ENCODE peak calls at places on chromosomes 12 and 14, in ten cellular contexts. X is IMR-90; F is uterus; U is neural progenitor cell; S is naive thymus-derived CD4-positive, alpha-beta T cell; C is PC-3; B is testis; O is MM.1S; E is thoracic aorta; V is Peyer's patch. K is an unnamed sample.

GRCh38 chr14:72869407-72870329 is 24.2 kb downstream of the DPF3 start:
- DNase-seq in C (no peak), B (no peak), X (no peak), V (no peak), F (no peak), U (no peak), O (no peak), S (no peak), E (no peak), K (no peak)

GRCh38 chr14:23610815-23611289 is 25.3 kb upstream of the DHRS2 start:
- DNase-seq in B (no peak), C (no peak), V (no peak), O (no peak), U (no peak), E (no peak), X (no peak), S (no peak), F (no peak), K (no peak)

GRCh38 chr14:75138492-75138891 is 11.6 kb upstream of the NEK9 start:
- DNase-seq in V (no peak), F (no peak), O (peak; percentile 38), S (no peak), B (no peak), X (no peak), U (no peak), E (no peak), C (no peak), K (no peak)

GRCh38 chr12:67155863-67156262 is 113.3 kb upstream of the CAND1 start:
- DNase-seq in E (no peak), O (no peak), C (peak; percentile 53), V (no peak), F (no peak), U (no peak), B (peak; percentile 28), S (no peak), X (peak; percentile 37), K (no peak)

GRCh38 chr14:106129274-106129673 is 602.9 kb downstream of the TMEM121 start:
- DNase-seq in V (peak; percentile 60), B (no peak), C (no peak), X (no peak), E (no peak), O (no peak), U (no peak), F (no peak), S (peak; percentile 23), K (no peak)

GRCh38 chr14:52835122-52835903 is 43.9 kb upstream of the GNPNAT1 start:
- DNase-seq in B (no peak), O (no peak), E (no peak), F (no peak), U (peak; percentile 39), S (no peak), X (peak; percentile 43), C (peak; percentile 67), V (no peak), K (no peak)

GRCh38 chr14:82125963-82126362 is 592.3 kb upstream of the SEL1L start:
- DNase-seq in U (no peak), S (no peak), V (no peak), F (no peak), C (no peak), X (no peak), O (no peak), E (no peak), B (peak; percentile 74), K (no peak)

GRCh38 chr14:106436310-106436905 is 910.0 kb downstream of the TMEM121 start:
- DNase-seq in E (no peak), U (no peak), X (no peak), F (no peak), V (peak; percentile 34), C (no peak), S (peak; percentile 24), O (peak; percentile 51), B (peak; percentile 76), K (peak; percentile 66)

GRCh38 chr12:54029529-54030441 is 1.5 kb downstream of the HOXC6 start:
- DNase-seq in O (no peak), V (no peak), U (peak; percentile 62), B (no peak), E (no peak), C (no peak), X (no peak), S (no peak), F (no peak), K (no peak)
- H3K4me1 ChIP-seq in O (no peaks in the 10 kb centered on the region), V (peaks cover 12% of the 10 kb centered on the region), U (no peaks in the 10 kb centered on the region), B (peaks cover 26% of the 10 kb centered on the region), E (peaks cover 11% of the 10 kb centered on the region), C (peaks cover 10% of the 10 kb centered on the region), X (no peaks in the 10 kb centered on the region), S (peaks cover 7% of the 10 kb centered on the region), F (no peaks in the 10 kb centered on the region), K (peaks cover 20% of the 10 kb centered on the region)

GRCh38 chr14:103846569-103847438 is 571 bp downstream of the PPP1R13B start:
- DNase-seq in B (peak; percentile 47), V (no peak), E (no peak), F (no peak), U (peak; percentile 63), C (peak; percentile 45), X (no peak), S (no peak), O (peak; percentile 35), K (peak; percentile 58)

GRCh38 chr14:103847439-103847953 is at the start of gene PPP1R13B:
- DNase-seq in F (peak; percentile 91), U (peak; percentile 98), O (peak; percentile 76), S (peak; percentile 89), B (peak; percentile 93), X (peak; percentile 71), E (peak; percentile 65), V (peak; percentile 91), C (peak; percentile 94), K (peak; percentile 91)

GRCh38 chr14:103847954-103848719 is 762 bp upstream of the PPP1R13B start:
- DNase-seq in B (peak; percentile 80), E (no peak), S (peak; percentile 39), C (no peak), O (peak; percentile 21), X (no peak), U (peak; percentile 55), V (no peak), F (peak; percentile 41), K (peak; percentile 24)

GRCh38 chr14:103845327-103845726 is 2.0 kb downstream of the PPP1R13B start:
- DNase-seq in B (no peak), O (no peak), E (no peak), F (no peak), X (no peak), U (no peak), C (peak; percentile 24), S (no peak), V (no peak), K (no peak)

GRCh38 chr14:103846008-103846568 is 1.3 kb downstream of the PPP1R13B start:
- DNase-seq in F (no peak), O (no peak), V (no peak), X (no peak), E (no peak), C (no peak), B (no peak), S (no peak), U (no peak), K (peak; percentile 16)
- H3K4me3 ChIP-seq in F (peak overlapping the region; percentile 52), O (peak overlapping the region; percentile 59), V (peak overlapping the region; percentile 97), X (peak overlapping the region; percentile 79), E (peak overlapping the region; percentile 92), C (peak overlapping the region; percentile 81), B (peak overlapping the region; percentile 76), S (peak overlapping the region; percentile 40), U (peak overlapping the region; percentile 74), K (peak overlapping the region; percentile 38)

DNA sequence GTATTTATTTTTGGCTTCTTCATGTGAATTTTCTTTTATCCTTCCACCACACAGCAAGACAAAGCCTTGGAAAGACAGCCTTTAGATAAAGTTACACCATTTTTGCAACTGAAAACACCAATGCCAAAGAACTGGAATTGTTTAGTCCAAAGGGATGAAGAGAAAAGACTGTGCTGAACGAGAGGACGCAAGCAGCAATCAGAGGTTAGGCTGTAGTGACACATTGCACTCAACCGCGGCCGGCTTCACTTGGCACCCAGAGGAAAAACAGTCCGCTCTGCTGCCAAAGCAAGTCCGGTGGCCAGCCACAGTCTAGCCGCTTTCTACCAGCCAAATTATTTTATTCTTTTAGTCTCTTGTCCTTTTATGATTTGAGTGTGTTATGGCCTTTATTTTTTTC is 49.1 kb upstream of the KCNJ8 start:
- DNase-seq in B (no peak), F (no peak), X (no peak), O (no peak), C (no peak), E (peak; percentile 6), U (no peak), V (no peak), S (no peak), K (no peak)
- H3K27me3 ChIP-seq in B (no peaks in the 10 kb centered on the region), F (no peaks in the 10 kb centered on the region), X (no peaks in the 10 kb centered on the region), O (no peaks in the 10 kb centered on the region), C (no peaks in the 10 kb centered on the region), E (no peaks in the 10 kb centered on the region), U (no peaks in the 10 kb centered on the region), V (no peaks in the 10 kb centered on the region), S (no peaks in the 10 kb centered on the region), K (no peaks in the 10 kb centered on the region)

GRCh38 chr12:121578230-121579189 is 2.3 kb downstream of the KDM2B start:
- DNase-seq in X (peak; percentile 21), E (no peak), U (peak; percentile 68), B (no peak), V (peak; percentile 63), S (peak; percentile 16), O (no peak), C (no peak), F (peak; percentile 50), K (no peak)

GRCh38 chr12:121580959-121581680 is at the start of gene KDM2B:
- DNase-seq in S (peak; percentile 39), X (peak; percentile 67), B (peak; percentile 77), E (no peak), O (no peak), U (peak; percentile 62), C (peak; percentile 59), V (peak; percentile 32), F (peak; percentile 38), K (no peak)

GRCh38 chr12:121579190-121579791 is 1.5 kb downstream of the KDM2B start:
- DNase-seq in F (peak; percentile 47), S (peak; percentile 44), V (peak; percentile 77), U (peak; percentile 65), X (no peak), B (peak; percentile 51), O (no peak), C (peak; percentile 18), E (no peak), K (peak; percentile 51)

GRCh38 chr12:121581681-121582439 is 1.0 kb upstream of the KDM2B start:
- DNase-seq in X (peak; percentile 50), S (no peak), B (no peak), E (no peak), F (no peak), O (no peak), C (no peak), V (peak; percentile 57), U (peak; percentile 47), K (no peak)

DNA sequence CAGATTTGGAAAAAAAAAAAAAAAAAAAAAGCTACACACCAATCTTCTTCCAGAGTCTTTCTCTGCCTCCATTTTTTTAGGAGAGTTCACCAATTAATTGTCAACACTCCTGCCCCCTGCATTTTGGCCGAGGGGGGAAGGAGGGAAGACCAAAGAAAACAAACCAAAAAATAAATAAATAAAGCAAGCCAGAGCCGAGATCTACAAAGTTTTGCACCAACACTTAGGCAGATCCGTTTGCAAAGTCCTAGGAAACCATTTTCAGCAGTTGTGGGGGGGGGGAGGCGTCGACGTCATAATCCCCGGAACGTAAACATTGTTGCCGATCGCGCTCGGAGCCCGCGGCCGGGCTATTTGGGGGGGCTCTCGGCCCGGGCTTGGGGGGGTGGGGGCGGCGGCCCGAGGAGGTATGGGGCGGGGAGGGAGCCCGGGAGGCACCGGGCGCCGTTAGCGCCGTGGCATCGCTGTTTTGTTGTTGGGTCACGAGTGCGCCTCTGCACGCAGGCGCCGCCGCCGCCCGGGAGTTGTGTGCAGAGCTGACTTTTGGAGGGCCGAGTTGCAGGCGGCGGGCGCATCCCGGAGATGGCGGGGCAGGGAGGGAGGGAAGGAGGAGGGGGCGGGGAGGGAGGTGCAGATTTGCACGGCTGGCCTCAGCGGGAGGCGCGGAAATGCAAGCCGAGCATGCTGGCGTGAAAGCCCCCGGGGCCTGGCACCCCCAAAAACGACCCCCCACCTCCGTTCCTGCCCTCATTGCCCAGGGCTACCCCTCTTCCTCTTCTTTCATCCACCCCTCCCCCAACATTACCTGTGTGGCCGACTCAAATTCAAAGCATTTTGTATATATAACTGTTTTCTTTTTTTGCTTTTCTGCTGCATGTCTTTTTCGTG is 598 bp downstream of the KDM2B start:
- DNase-seq in C (peak; percentile 63), S (peak; percentile 79), V (peak; percentile 90), F (peak; percentile 79), U (peak; percentile 92), E (no peak), B (peak; percentile 89), O (peak; percentile 45), X (peak; percentile 55), K (peak; percentile 73)
- H3K4me1 ChIP-seq in C (peaks cover 50% of the 10 kb centered on the region), S (peaks cover 28% of the 10 kb centered on the region), V (peaks cover 17% of the 10 kb centered on the region), F (no peaks in the 10 kb centered on the region), U (peaks cover 42% of the 10 kb centered on the region), E (peaks cover 58% of the 10 kb centered on the region), B (peaks cover 38% of the 10 kb centered on the region), O (no peaks in the 10 kb centered on the region), X (peaks cover 26% of the 10 kb centered on the region), K (peaks cover 41% of the 10 kb centered on the region)

K was measured in CD8-positive, alpha-beta memory T cell.